ENCODE peak calls at places on chromosomes 1 and 21, in nine cellular contexts. Y, Q, B, M, N, I, O, F and W are unnamed samples.
A peak's percentile ranks its signal among the peaks of the same experiment; 100 is the strongest.

GRCh38 chr1:160858127-160858909 is 4.4 kb downstream of the CD244 start:
- DNase-seq in Y (no peak), Q (peak; percentile 94), B (no peak), M (no peak), N (peak; percentile 37), I (no peak), O (no peak), F (no peak), W (no peak)

GRCh38 chr21:30372139-30372770 is at the start of gene KRTAP13-2:
- DNase-seq in Y (no peak), Q (peak; percentile 3), B (no peak), M (no peak), N (no peak), I (no peak), O (no peak), F (no peak), W (no peak)

GRCh38 chr1:19661721-19662228 is 2.9 kb upstream of the HTR6 start:
- DNase-seq in Y (no peak), Q (peak; percentile 76), B (peak; percentile 51), M (peak; percentile 67), N (no peak), I (peak; percentile 68), O (peak; percentile 66), F (peak; percentile 71), W (no peak)

GRCh38 chr1:79079770-79080169 is 73.2 kb upstream of the ADGRL4 start:
- DNase-seq in Y (peak; percentile 30), Q (peak; percentile 1), B (no peak), M (peak; percentile 95), N (peak; percentile 39), I (peak; percentile 92), O (peak; percentile 89), F (peak; percentile 92), W (peak; percentile 63)

GRCh38 chr1:94119796-94120590 is 955 bp downstream of the ABCA4 start:
- DNase-seq in Y (no peak), Q (no peak), B (no peak), M (peak; percentile 34), N (no peak), I (no peak), O (no peak), F (peak; percentile 44), W (no peak)

GRCh38 chr1:201783572-201783971 is 45.4 kb upstream of the IPO9 start:
- DNase-seq in Y (no peak), Q (no peak), B (no peak), M (no peak), N (no peak), I (no peak), O (no peak), F (no peak), W (no peak)

GRCh38 chr1:33655496-33655895 is 183.1 kb downstream of the ZSCAN20 start:
- DNase-seq in Y (no peak), Q (no peak), B (no peak), M (no peak), N (peak; percentile 55), I (no peak), O (no peak), F (no peak), W (no peak)

GRCh38 chr1:167722870-167723251 is 1.1 kb downstream of the MPZL1 start:
- DNase-seq in Y (no peak), Q (no peak), B (no peak), M (no peak), N (no peak), I (no peak), O (peak; percentile 23), F (no peak), W (no peak)

GRCh38 chr1:197838836-197839235 is 63.6 kb upstream of the DENND1B start:
- DNase-seq in Y (peak; percentile 12), Q (no peak), B (no peak), M (peak; percentile 71), N (no peak), I (peak; percentile 63), O (peak; percentile 68), F (peak; percentile 86), W (peak; percentile 45)

GRCh38 chr1:16111771-16112557 is 38.5 kb upstream of the FAM131C start:
- DNase-seq in Y (peak; percentile 30), Q (peak; percentile 10), B (no peak), M (peak; percentile 83), N (no peak), I (peak; percentile 88), O (peak; percentile 83), F (peak; percentile 74), W (peak; percentile 66)

GRCh38 chr1:8876099-8876496 is 2.4 kb downstream of the ENO1 start:
- DNase-seq in Y (no peak), Q (no peak), B (no peak), M (no peak), N (no peak), I (no peak), O (no peak), F (no peak), W (no peak)

GRCh38 chr1:8873506-8874229 is 4.8 kb downstream of the ENO1 start:
- DNase-seq in Y (peak; percentile 93), Q (peak; percentile 80), B (no peak), M (peak; percentile 96), N (peak; percentile 93), I (peak; percentile 97), O (peak; percentile 99), F (peak; percentile 97), W (peak; percentile 97)

GRCh38 chr1:8873001-8873400 is 5.5 kb downstream of the ENO1 start:
- DNase-seq in Y (no peak), Q (no peak), B (no peak), M (no peak), N (no peak), I (no peak), O (no peak), F (no peak), W (no peak)

GRCh38 chr1:8874230-8875201 is 4.0 kb downstream of the ENO1 start:
- DNase-seq in Y (no peak), Q (no peak), B (no peak), M (peak; percentile 60), N (no peak), I (peak; percentile 61), O (peak; percentile 68), F (peak; percentile 60), W (no peak)

DNA sequence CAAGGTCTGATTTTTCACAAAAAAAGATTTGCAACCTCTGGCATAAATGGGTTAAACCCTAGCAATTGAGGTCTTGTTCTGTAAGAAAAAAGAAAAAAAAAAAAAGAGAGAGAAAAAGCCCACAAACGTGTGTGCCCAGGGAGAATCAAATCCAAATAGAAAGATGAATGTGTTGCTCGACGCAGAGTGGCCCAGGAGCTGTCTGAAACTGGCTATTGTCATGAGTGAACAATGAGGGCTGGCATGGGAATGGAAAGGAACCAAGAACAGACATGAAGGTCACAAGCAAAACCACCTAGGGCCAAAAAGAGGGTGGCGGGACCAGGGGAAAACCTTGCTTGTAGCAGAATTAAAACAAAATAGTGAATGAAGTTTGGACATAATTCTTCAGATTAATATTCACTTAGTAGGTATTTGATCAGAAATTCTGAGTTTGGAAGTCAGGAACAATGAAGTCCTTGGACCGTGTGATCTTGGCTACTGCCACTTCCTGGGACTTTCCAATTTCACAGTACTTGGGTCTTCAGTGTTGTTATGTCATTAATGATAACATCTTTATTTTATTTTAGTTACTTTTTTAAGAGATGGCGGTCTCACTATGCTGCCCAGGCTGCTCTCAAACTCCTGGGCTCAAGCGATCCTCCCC is 3.1 kb downstream of the ENO1 start:
- DNase-seq in Y (no peak), Q (no peak), B (no peak), M (no peak), N (peak; percentile 44), I (no peak), O (no peak), F (no peak), W (no peak)
- TF ChIP-seq CTCF in Y (no peak), Q (no peak), B (no peak), M (no peak), N (no peak), I (no peak), O (no peak), F (no peak), W (no peak)

GRCh38 chr1:21659099-21659923 is 9.8 kb downstream of the RAP1GAP start:
- DNase-seq in Y (no peak), Q (peak; percentile 75), B (peak; percentile 65), M (peak; percentile 67), N (peak; percentile 72), I (peak; percentile 41), O (peak; percentile 56), F (peak; percentile 56), W (no peak)
- H3K4me3 ChIP-seq in Y (no peak overlapping the region), Q (no peak overlapping the region), B (no peak overlapping the region), M (no peak overlapping the region), N (no peak overlapping the region), I (no peak overlapping the region), O (no peak overlapping the region), F (no peak overlapping the region), W (no peak overlapping the region)

DNA sequence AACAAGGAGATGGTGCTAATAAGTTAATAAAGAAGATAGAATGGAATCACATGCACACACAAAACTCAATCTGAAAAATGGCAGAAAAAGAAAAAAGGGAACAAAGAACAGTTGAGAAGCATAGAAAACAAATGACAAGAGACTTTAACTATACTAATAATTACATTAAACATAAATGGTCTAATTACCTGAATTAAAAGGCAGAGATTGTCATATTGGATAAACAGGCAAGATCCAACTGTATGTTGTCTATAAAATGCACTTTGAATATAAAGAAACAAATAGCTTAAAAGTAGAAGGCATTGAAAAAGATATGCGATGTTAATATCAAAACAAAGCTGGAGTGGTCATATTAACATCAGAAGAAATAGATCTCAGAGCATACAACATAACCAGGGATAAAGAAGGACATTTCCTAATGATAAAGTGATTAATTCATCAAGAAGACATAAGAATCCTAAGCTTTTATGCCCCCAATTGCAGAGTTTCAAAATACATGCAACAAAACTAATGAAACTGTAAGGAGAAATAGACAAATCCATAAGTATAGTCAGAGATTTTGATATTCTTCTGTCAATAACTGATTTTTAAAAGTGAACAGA is 293.5 kb downstream of the PTPRU start:
- DNase-seq in Y (no peak), Q (no peak), B (no peak), M (no peak), N (no peak), I (no peak), O (no peak), F (no peak), W (no peak)
- TF ChIP-seq CTCF in Y (no peak), Q (no peak), B (no peak), M (no peak), N (no peak), I (no peak), O (no peak), F (no peak), W (no peak)

GRCh38 chr1:42747125-42747524 is 7.1 kb upstream of the CLDN19 start:
- DNase-seq in Y (no peak), Q (peak; percentile 69), B (peak; percentile 34), M (peak; percentile 23), N (peak; percentile 49), I (peak; percentile 20), O (no peak), F (peak; percentile 36), W (no peak)

GRCh38 chr1:42746436-42747105 is 6.5 kb upstream of the CLDN19 start:
- DNase-seq in Y (no peak), Q (no peak), B (no peak), M (no peak), N (no peak), I (no peak), O (no peak), F (no peak), W (no peak)

GRCh38 chr1:42750041-42750440 is 10.0 kb upstream of the CLDN19 start:
- DNase-seq in Y (no peak), Q (no peak), B (no peak), M (no peak), N (no peak), I (no peak), O (no peak), F (no peak), W (no peak)

GRCh38 chr1:42748021-42748420 is 8.0 kb upstream of the CLDN19 start:
- DNase-seq in Y (no peak), Q (no peak), B (no peak), M (no peak), N (no peak), I (no peak), O (no peak), F (no peak), W (no peak)

GRCh38 chr1:42748461-42749410 is 8.7 kb upstream of the CLDN19 start:
- DNase-seq in Y (no peak), Q (no peak), B (no peak), M (no peak), N (no peak), I (no peak), O (no peak), F (no peak), W (no peak)
- H3K4me3 ChIP-seq in Y (no peak overlapping the region), Q (no peak overlapping the region), B (no peak overlapping the region), M (no peak overlapping the region), N (no peak overlapping the region), I (no peak overlapping the region), O (no peak overlapping the region), F (no peak overlapping the region), W (no peak overlapping the region)